ENCODE peak calls at places on chromosomes 16 and 17, in ten cellular contexts. C is right lobe of liver, D is heart left ventricle, Q is lower leg skin, Y is A549, G is stomach, H is GM12891, F is erythroblast, K is transverse colon, N is Peyer's patch. J is an unnamed sample.

GRCh38 chr17:48973806-48974205 is 5.4 kb upstream of the GIP start:
- DNase-seq in F (no peak), K (no peak), C (no peak), N (peak; percentile 6), G (no peak), H (no peak), Y (no peak), Q (no peak), D (no peak), J (no peak)

GRCh38 chr17:80361495-80362220 is 53.3 kb upstream of the ENDOV start:
- DNase-seq in G (no peak), H (no peak), C (no peak), K (no peak), Y (peak; percentile 52), F (peak; percentile 55), D (no peak), Q (no peak), N (peak; percentile 41), J (no peak)

GRCh38 chr16:73023752-73024570 is 24.0 kb downstream of the ZFHX3 start:
- DNase-seq in Q (peak; percentile 77), D (no peak), G (no peak), Y (no peak), C (no peak), K (no peak), N (no peak), H (no peak), F (no peak), J (no peak)

GRCh38 chr16:75466760-75467159 is 2.3 kb upstream of the TMEM170A start:
- DNase-seq in F (no peak), H (no peak), Y (no peak), K (no peak), D (no peak), Q (peak; percentile 12), C (no peak), G (no peak), N (no peak), J (no peak)

GRCh38 chr16:28930203-28930602 is 1.6 kb upstream of the CD19 start:
- DNase-seq in C (no peak), N (no peak), Q (no peak), H (no peak), K (no peak), D (no peak), G (no peak), F (no peak), Y (no peak), J (no peak)

GRCh38 chr16:65889533-65889966 is 476.9 kb upstream of the CDH5 start:
- DNase-seq in K (no peak), Y (no peak), H (no peak), Q (no peak), C (no peak), G (no peak), F (no peak), D (no peak), N (no peak), J (no peak)

GRCh38 chr16:55470533-55471371 is 8.2 kb upstream of the MMP2 start:
- DNase-seq in H (no peak), C (no peak), K (no peak), F (no peak), G (peak; percentile 49), N (no peak), Q (peak; percentile 89), D (no peak), Y (no peak), J (no peak)

GRCh38 chr17:8798176-8799000 is 777 bp downstream of the MFSD6L start:
- DNase-seq in K (no peak), G (no peak), H (no peak), N (no peak), D (no peak), F (no peak), Q (peak; percentile 84), Y (no peak), C (no peak), J (no peak)

GRCh38 chr17:50979524-50979927 is 113.4 kb upstream of the TOB1 start:
- DNase-seq in H (no peak), C (no peak), Y (no peak), K (no peak), G (no peak), N (no peak), F (no peak), Q (no peak), D (no peak), J (no peak)

GRCh38 chr17:4167786-4168185 is 24.8 kb downstream of the CYB5D2 start:
- DNase-seq in F (no peak), G (no peak), D (no peak), K (no peak), C (no peak), H (no peak), N (no peak), Y (no peak), Q (no peak), J (no peak)

GRCh38 chr17:14301761-14302401 is 1.0 kb downstream of the HS3ST3B1 start:
- DNase-seq in F (peak; percentile 39), H (no peak), Y (peak; percentile 29), N (peak; percentile 61), G (peak; percentile 48), C (peak; percentile 68), Q (peak; percentile 90), K (peak; percentile 43), D (peak; percentile 41), J (no peak)

GRCh38 chr17:5419356-5419958 is at the start of gene NUP88:
- DNase-seq in Q (peak; percentile 98), Y (peak; percentile 98), G (peak; percentile 94), H (peak; percentile 90), N (peak; percentile 96), C (peak; percentile 96), D (peak; percentile 94), K (peak; percentile 96), F (peak; percentile 98), J (peak; percentile 95)
- TF ChIP-seq POLR2A in Q (no peak), Y (peak; percentile 98), G (no peak), H (peak; percentile 91), N (peak; percentile 82), C (peak; percentile 89), D (peak; percentile 70), K (peak; percentile 86), F (peak; percentile 93), J (peak; percentile 80)

GRCh38 chr16:68360971-68361370 is 50.2 kb downstream of the PRMT7 start:
- DNase-seq in Q (no peak), N (no peak), D (no peak), H (no peak), F (no peak), K (no peak), C (no peak), Y (no peak), G (no peak), J (no peak)
- TF ChIP-seq POLR2A in Q (no peak), N (no peak), D (no peak), H (no peak), F (no peak), K (no peak), C (no peak), Y (no peak), G (no peak), J (no peak)

GRCh38 chr17:78147315-78147998 is 1.3 kb downstream of the C17orf99 start:
- DNase-seq in C (peak; percentile 43), F (no peak), G (peak; percentile 86), N (no peak), D (no peak), Q (no peak), H (no peak), K (peak; percentile 65), Y (no peak), J (no peak)
- TF ChIP-seq POLR2A in C (no peak), F (no peak), G (no peak), N (no peak), D (no peak), Q (no peak), H (peak; percentile 50), K (no peak), Y (no peak), J (no peak)

GRCh38 chr16:30930160-30930571 is 6.8 kb downstream of the FBXL19 start:
- DNase-seq in G (no peak), Q (no peak), D (no peak), K (no peak), H (no peak), Y (no peak), C (no peak), F (no peak), N (no peak), J (no peak)

GRCh38 chr16:30929167-30929566 is 5.8 kb downstream of the FBXL19 start:
- DNase-seq in K (no peak), D (no peak), Q (no peak), F (no peak), Y (no peak), G (no peak), C (no peak), H (no peak), N (no peak), J (no peak)

GRCh38 chr16:30937692-30938091 is 11.2 kb upstream of the ORAI3 start:
- DNase-seq in N (no peak), F (no peak), C (no peak), Q (peak; percentile 82), K (no peak), Y (no peak), G (no peak), D (no peak), H (no peak), J (no peak)

GRCh38 chr16:30931068-30931655 is 7.8 kb downstream of the FBXL19 start:
- DNase-seq in Y (no peak), K (no peak), H (no peak), N (no peak), G (no peak), D (no peak), Q (no peak), F (no peak), C (no peak), J (no peak)

GRCh38 chr16:30934827-30935557 is 11.6 kb downstream of the FBXL19 start:
- DNase-seq in Y (peak; percentile 72), F (peak; percentile 77), N (no peak), C (no peak), Q (peak; percentile 88), K (peak; percentile 49), G (peak; percentile 37), D (no peak), H (no peak), J (no peak)
- TF ChIP-seq POLR2A in Y (no peak), F (no peak), N (no peak), C (no peak), Q (no peak), K (no peak), G (no peak), D (no peak), H (no peak), J (no peak)